ENCODE peak calls at places on chromosomes 4 and X, in six cellular contexts. C, M, K, A, F and N are unnamed samples.

GRCh38 chr4:121192500-121192899 is 28.4 kb upstream of the TNIP3 start:
- DNase-seq in C (peak; percentile 68), M (peak; percentile 13), K (no peak), A (peak; percentile 55), F (no peak), N (peak; percentile 12)

GRCh38 chr4:98318521-98318920 is 57.3 kb downstream of the RAP1GDS1 start:
- DNase-seq in C (no peak), M (no peak), K (no peak), A (no peak), F (no peak), N (no peak)

GRCh38 chrX:104141087-104141760 is 15.6 kb downstream of the SLC25A53 start:
- DNase-seq in C (no peak), M (no peak), K (no peak), A (no peak), F (no peak), N (no peak)

GRCh38 chrX:48835524-48836329 is at the start of gene PCSK1N:
- DNase-seq in C (no peak), M (peak; percentile 21), K (no peak), A (no peak), F (peak; percentile 24), N (peak; percentile 42)

GRCh38 chr4:139950568-139950967 is 203.4 kb downstream of the MAML3 start:
- DNase-seq in C (peak; percentile 87), M (no peak), K (no peak), A (peak; percentile 83), F (no peak), N (peak; percentile 48)

GRCh38 chrX:47514553-47515235 is 31.7 kb upstream of the ZNF41 start:
- DNase-seq in C (no peak), M (no peak), K (no peak), A (peak; percentile 82), F (no peak), N (no peak)

GRCh38 chrX:112784692-112785091 is 55.9 kb downstream of the AMOT start:
- DNase-seq in C (no peak), M (no peak), K (no peak), A (no peak), F (no peak), N (no peak)

GRCh38 chrX:8815460-8816065 is 14.4 kb upstream of the FAM9A start:
- DNase-seq in C (peak; percentile 40), M (peak; percentile 36), K (no peak), A (peak; percentile 21), F (no peak), N (peak; percentile 51)

GRCh38 chrX:48045410-48046311 is 25.8 kb downstream of the ZNF630 start:
- DNase-seq in C (no peak), M (no peak), K (peak; percentile 50), A (peak; percentile 44), F (no peak), N (no peak)

GRCh38 chr4:144905286-144905685 is 192.7 kb downstream of the ANAPC10 start:
- DNase-seq in C (no peak), M (no peak), K (no peak), A (no peak), F (no peak), N (no peak)

GRCh38 chr4:55272102-55272501 is 73.9 kb upstream of the SRD5A3 start:
- DNase-seq in C (no peak), M (no peak), K (no peak), A (no peak), F (no peak), N (no peak)

GRCh38 chrX:8191022-8191421 is 20.0 kb upstream of the VCX2 start:
- DNase-seq in C (no peak), M (no peak), K (no peak), A (no peak), F (no peak), N (no peak)

GRCh38 chrX:17072726-17073125 is 126.3 kb downstream of the REPS2 start:
- DNase-seq in C (no peak), M (no peak), K (no peak), A (no peak), F (no peak), N (no peak)

GRCh38 chr4:78673258-78673817 is 102.8 kb upstream of the BMP2K start:
- DNase-seq in C (no peak), M (no peak), K (no peak), A (no peak), F (no peak), N (no peak)

GRCh38 chr4:5962416-5962815 is 55.8 kb downstream of the C4orf50 start:
- DNase-seq in C (no peak), M (peak; percentile 94), K (no peak), A (no peak), F (no peak), N (no peak)

GRCh38 chrX:35351795-35352483 is 409.3 kb downstream of the FAM47B start:
- DNase-seq in C (no peak), M (no peak), K (no peak), A (no peak), F (no peak), N (no peak)

GRCh38 chr4:83701041-83701440 is 165.1 kb downstream of the GPAT3 start:
- DNase-seq in C (no peak), M (no peak), K (no peak), A (no peak), F (no peak), N (no peak)

GRCh38 chrX:69285881-69286545 is 120.8 kb upstream of the PJA1 start:
- DNase-seq in C (peak; percentile 29), M (peak; percentile 80), K (peak; percentile 67), A (no peak), F (peak; percentile 26), N (peak; percentile 79)

GRCh38 chr4:127012549-127012948 is 620.2 kb upstream of the INTU start:
- DNase-seq in C (no peak), M (no peak), K (no peak), A (peak; percentile 79), F (no peak), N (no peak)

GRCh38 chr4:151798678-151799416 is 38.0 kb upstream of the GATB start:
- DNase-seq in C (peak; percentile 73), M (no peak), K (no peak), A (no peak), F (no peak), N (peak; percentile 25)

GRCh38 chrX:2691543-2692220 is 587 bp downstream of the CD99 start:
- DNase-seq in C (no peak), M (no peak), K (peak; percentile 77), A (peak; percentile 47), F (peak; percentile 25), N (peak; percentile 39)

GRCh38 chr4:154001187-154001586 is 212.3 kb upstream of the SFRP2 start:
- DNase-seq in C (no peak), M (no peak), K (no peak), A (peak; percentile 55), F (no peak), N (no peak)
- TF ChIP-seq CTCF in C (no peak), M (no peak), K (no peak), A (no peak), F (no peak), N (no peak)

GRCh38 chrX:15469613-15470012 is 23.5 kb downstream of the PIR start:
- DNase-seq in C (no peak), M (no peak), K (no peak), A (no peak), F (no peak), N (no peak)

GRCh38 chrX:15468036-15468435 is 25.1 kb downstream of the PIR start:
- DNase-seq in C (peak; percentile 30), M (no peak), K (no peak), A (peak; percentile 65), F (no peak), N (no peak)

GRCh38 chrX:15465347-15465746 is 27.8 kb downstream of the PIR start:
- DNase-seq in C (peak; percentile 29), M (no peak), K (no peak), A (peak; percentile 52), F (no peak), N (peak; percentile 52)

GRCh38 chrX:15464704-15465103 is 28.4 kb downstream of the PIR start:
- DNase-seq in C (no peak), M (no peak), K (no peak), A (no peak), F (no peak), N (no peak)

DNA sequence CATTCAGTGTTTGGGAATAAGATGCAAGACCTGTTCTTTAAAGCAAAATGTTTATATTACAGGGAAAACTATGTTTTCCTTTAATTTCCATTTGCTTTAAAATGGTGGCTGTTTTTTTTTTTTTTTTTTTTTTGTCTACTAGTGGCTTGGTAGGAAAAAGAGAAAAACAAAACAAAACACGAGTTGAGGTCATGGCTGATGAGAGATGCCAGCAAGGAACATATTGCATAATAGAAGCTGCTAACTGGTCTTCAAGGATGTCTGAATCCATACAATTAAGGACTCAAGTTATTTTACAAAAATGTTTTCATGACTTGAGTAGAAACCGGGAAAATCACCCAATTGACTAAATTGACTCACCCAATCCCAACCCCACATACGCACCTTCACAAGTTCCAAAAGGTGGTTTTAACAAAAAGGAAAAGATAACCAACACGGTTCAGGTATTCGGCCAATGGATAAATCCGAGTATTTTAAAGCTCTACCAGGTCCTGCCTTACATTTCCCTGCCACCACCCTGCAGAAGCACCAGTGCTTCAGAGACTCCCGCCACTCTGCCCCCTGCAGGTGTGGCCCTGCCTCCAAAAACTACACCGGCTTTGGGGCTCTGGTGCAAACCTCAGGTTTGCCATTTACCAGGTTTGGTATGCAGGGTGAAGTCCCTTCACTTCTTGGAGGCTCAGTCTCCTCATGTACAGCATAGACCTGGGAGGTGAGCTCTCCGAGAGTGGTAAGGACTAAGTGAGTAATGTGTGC is 27.1 kb downstream of the PIR start:
- DNase-seq in C (peak; percentile 3), M (peak; percentile 19), K (no peak), A (peak; percentile 42), F (no peak), N (no peak)
- TF ChIP-seq CTCF in C (no peak), M (peak; percentile 32), K (peak; percentile 11), A (no peak), F (no peak), N (peak; percentile 25)

GRCh38 chr4:112075129-112075753 is 70.0 kb upstream of the FAM241A start:
- DNase-seq in C (peak; percentile 57), M (peak; percentile 52), K (no peak), A (peak; percentile 54), F (no peak), N (peak; percentile 50)
- TF ChIP-seq CTCF in C (peak; percentile 75), M (peak; percentile 79), K (peak; percentile 82), A (peak; percentile 80), F (peak; percentile 49), N (peak; percentile 79)

GRCh38 chrX:19595036-19595435 is 79.7 kb upstream of the MAP3K15 start:
- DNase-seq in C (no peak), M (no peak), K (no peak), A (peak; percentile 63), F (no peak), N (no peak)

GRCh38 chrX:19599253-19599652 is 83.9 kb upstream of the MAP3K15 start:
- DNase-seq in C (no peak), M (no peak), K (no peak), A (no peak), F (no peak), N (no peak)

GRCh38 chrX:19589105-19589504 is 73.8 kb upstream of the MAP3K15 start:
- DNase-seq in C (no peak), M (no peak), K (no peak), A (no peak), F (no peak), N (no peak)

GRCh38 chrX:19592952-19593351 is 77.6 kb upstream of the MAP3K15 start:
- DNase-seq in C (no peak), M (no peak), K (no peak), A (no peak), F (no peak), N (no peak)

DNA sequence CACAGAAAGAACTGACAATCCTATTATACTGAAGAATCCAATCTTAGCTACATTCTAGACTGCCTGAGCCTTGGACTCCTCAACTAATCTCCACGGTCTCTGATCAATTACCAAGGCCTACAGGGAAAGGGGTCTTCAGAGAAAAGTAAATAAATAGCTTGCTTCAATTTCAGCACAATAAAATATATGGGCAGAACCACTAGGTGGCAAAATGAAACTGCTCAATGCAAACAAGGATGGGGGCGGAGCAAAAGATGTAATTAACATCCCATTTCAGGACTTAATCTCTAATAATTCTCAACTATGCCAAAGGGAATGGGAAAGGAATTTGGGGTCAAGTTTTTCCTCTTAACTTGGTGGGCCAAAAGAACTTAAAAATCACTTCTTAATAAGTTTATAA is 78.4 kb upstream of the MAP3K15 start:
- DNase-seq in C (peak; percentile 27), M (peak; percentile 17), K (no peak), A (peak; percentile 53), F (no peak), N (no peak)
- TF ChIP-seq CTCF in C (no peak), M (peak; percentile 25), K (peak; percentile 61), A (peak; percentile 55), F (no peak), N (peak; percentile 27)